ENCODE peak calls at places on chromosomes 1 and 21, in five cellular contexts. Q, F, N, Z and X are unnamed samples.

GRCh38 chr1:68329096-68329835 is 96.9 kb upstream of the WLS start:
- DNase-seq in F (no peak), Q (no peak), Z (no peak), N (no peak), X (no peak)

GRCh38 chr1:8374812-8375211 is 56.9 kb downstream of the SLC45A1 start:
- DNase-seq in Z (no peak), Q (no peak), F (peak; percentile 19), N (no peak), X (peak; percentile 82)

GRCh38 chr1:201633811-201634210 is 94.9 kb downstream of the NAV1 start:
- DNase-seq in Z (no peak), Q (no peak), F (peak; percentile 90), N (no peak), X (peak; percentile 82)

GRCh38 chr1:204075116-204075636 is 2.3 kb downstream of the SOX13 start:
- DNase-seq in Z (no peak), Q (no peak), N (no peak), F (no peak), X (no peak)

GRCh38 chr1:24748191-24749121 is 3.2 kb downstream of the CLIC4 start:
- DNase-seq in F (no peak), N (no peak), Z (no peak), Q (no peak), X (no peak)

GRCh38 chr21:46264690-46265144 is 20.7 kb downstream of the MCM3AP start:
- DNase-seq in N (no peak), F (no peak), Q (no peak), Z (no peak), X (peak; percentile 17)

GRCh38 chr1:203517426-203517974 is 23.5 kb downstream of the OPTC start:
- DNase-seq in Z (no peak), F (no peak), N (no peak), Q (no peak), X (no peak)

GRCh38 chr1:37475380-37476086 is 1.2 kb downstream of the ZC3H12A start:
- DNase-seq in F (no peak), Q (no peak), N (no peak), Z (no peak), X (no peak)

GRCh38 chr1:19310720-19311502 is 1.0 kb downstream of the AKR7A2 start:
- DNase-seq in N (no peak), Z (no peak), F (no peak), Q (no peak), X (peak; percentile 65)